ENCODE peak calls at places on chromosomes 16 and 17, in six cellular contexts. D, O, Z, T, V and P are unnamed samples. For H3K9me3, the result is how much of the 10 kb centered on the place peaks cover.

GRCh38 chr17:67221062-67221998 is 23.7 kb downstream of the HELZ start:
- DNase-seq in V (no peak), O (no peak), Z (no peak), D (peak), T (peak), P (peak)

GRCh38 chr16:85770741-85771140 is 19.8 kb upstream of the C16orf74 start:
- DNase-seq in T (no peak), D (no peak), V (no peak), Z (no peak), O (no peak), P (no peak)

GRCh38 chr17:14510136-14510535 is 209.3 kb downstream of the HS3ST3B1 start:
- DNase-seq in T (no peak), D (peak), Z (no peak), O (no peak), V (no peak), P (no peak)

GRCh38 chr17:69539781-69540319 is 125.4 kb downstream of the MAP2K6 start:
- DNase-seq in Z (no peak), D (peak), V (no peak), O (no peak), T (peak), P (peak)

GRCh38 chr16:3590736-3591435 is 13.7 kb upstream of the NLRC3 start:
- DNase-seq in T (no peak), D (no peak), V (no peak), Z (no peak), O (no peak), P (peak)

GRCh38 chr17:8122391-8122922 is 1.4 kb downstream of the HES7 start:
- DNase-seq in Z (peak), O (no peak), T (peak), V (no peak), D (peak), P (peak)

GRCh38 chr17:77942111-77942988 is 16.2 kb upstream of the TNRC6C start:
- DNase-seq in O (no peak), Z (no peak), D (no peak), V (no peak), T (no peak), P (no peak)

GRCh38 chr16:83727018-83727417 is 80.8 kb upstream of the HSBP1 start:
- DNase-seq in T (peak), V (no peak), Z (no peak), D (peak), O (no peak), P (no peak)

GRCh38 chr16:88888778-88889387 is 22.4 kb upstream of the PABPN1L start:
- DNase-seq in D (no peak), Z (no peak), O (no peak), T (no peak), V (no peak), P (no peak)

GRCh38 chr16:84357191-84357651 is 11.1 kb upstream of the ATP2C2 start:
- DNase-seq in V (no peak), D (peak), Z (no peak), T (no peak), O (no peak), P (no peak)

GRCh38 chr17:29042679-29043538 is at the start of gene PIPOX:
- DNase-seq in O (peak), V (peak), D (peak), Z (peak), T (peak), P (peak)

GRCh38 chr16:68503334-68503733 is 35.8 kb upstream of the ZFP90 start:
- DNase-seq in O (no peak), V (no peak), Z (no peak), D (peak), T (no peak), P (no peak)

GRCh38 chr17:357634-358033 is 5.0 kb upstream of the RPH3AL start:
- DNase-seq in V (no peak), O (no peak), T (no peak), Z (no peak), D (no peak), P (no peak)

GRCh38 chr17:17525956-17526355 is 29.8 kb upstream of the RASD1 start:
- DNase-seq in O (no peak), V (no peak), T (no peak), Z (no peak), D (no peak), P (no peak)

GRCh38 chr16:31880322-31880979 is 6.8 kb downstream of the ZNF267 start:
- DNase-seq in Z (no peak), T (peak), D (peak), O (no peak), V (no peak), P (peak)

GRCh38 chr16:67694611-67695010 is 24.5 kb downstream of the GFOD2 start:
- DNase-seq in T (no peak), D (no peak), Z (no peak), V (no peak), O (no peak), P (no peak)

GRCh38 chr16:55055262-55055661 is 124.6 kb downstream of the IRX5 start:
- DNase-seq in V (no peak), O (no peak), T (no peak), Z (no peak), D (no peak), P (no peak)

GRCh38 chr16:71927383-71927782 is 32.1 kb downstream of the IST1 start:
- DNase-seq in V (no peak), D (peak), O (no peak), T (peak), Z (no peak), P (peak)

GRCh38 chr17:58120195-58120822 is 27.9 kb upstream of the OR4D1 start:
- DNase-seq in T (peak), O (peak), D (peak), Z (peak), V (no peak), P (peak)

GRCh38 chr17:66715745-66716156 is 119.2 kb upstream of the CACNG5 start:
- DNase-seq in V (peak), O (peak), T (peak), D (peak), Z (peak), P (peak)

DNA sequence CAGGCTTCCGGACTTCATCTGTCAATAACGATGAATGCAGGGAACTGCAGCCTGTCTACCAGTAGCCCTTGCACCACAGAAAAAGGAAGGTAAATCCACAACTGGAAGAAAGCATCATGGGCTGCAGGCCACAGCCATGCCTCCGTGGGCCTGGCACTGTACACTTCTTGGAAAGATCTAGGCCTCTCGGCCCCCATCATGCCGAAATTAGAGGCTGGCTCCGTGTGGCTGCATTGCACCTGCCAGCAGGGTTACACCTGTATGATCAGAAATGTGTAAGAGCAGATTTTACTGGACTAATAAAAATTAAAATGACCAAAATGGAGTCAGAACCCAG is 52.2 kb downstream of the SDK2 start:
- DNase-seq in Z (no peak), T (no peak), O (no peak), V (no peak), D (no peak), P (no peak)
- H3K27ac ChIP-seq in Z (no peak), T (no peak), O (no peak), V (no peak), D (no peak), P (no peak)

DNA sequence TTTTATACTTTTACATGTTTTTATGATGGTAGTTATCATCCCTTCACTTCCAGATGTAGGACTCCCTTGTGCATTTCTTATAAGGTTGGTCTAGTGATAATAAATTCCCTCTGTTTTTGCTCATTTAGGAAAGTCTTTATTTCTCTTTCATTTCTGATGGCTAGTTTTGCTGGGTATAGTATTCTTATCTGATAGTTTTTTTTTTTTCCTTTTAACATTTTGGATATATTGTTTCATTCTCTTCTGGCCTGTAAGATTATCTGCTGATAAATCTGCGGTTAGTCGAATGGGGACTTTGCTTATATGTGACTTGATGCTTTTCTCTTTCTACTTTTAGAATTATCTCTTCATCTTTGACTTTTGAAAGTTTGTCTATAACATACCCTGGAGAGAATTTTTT is 153.1 kb upstream of the MPHOSPH6 start:
- DNase-seq in V (no peak), Z (no peak), D (no peak), O (no peak), T (no peak), P (no peak)
- H3K14ac ChIP-seq in V (no peak), Z (no peak), D (no peak), O (no peak), T (no peak), P (no peak)

GRCh38 chr17:64295146-64295545 is 32.1 kb upstream of the TEX2 start:
- DNase-seq in T (no peak), D (no peak), O (no peak), Z (no peak), V (no peak), P (no peak)

GRCh38 chr17:64300566-64300965 is 37.5 kb upstream of the TEX2 start:
- DNase-seq in D (no peak), T (no peak), Z (no peak), V (no peak), O (no peak), P (no peak)

GRCh38 chr17:64291268-64291851 is 28.3 kb upstream of the TEX2 start:
- DNase-seq in D (no peak), V (no peak), T (no peak), Z (no peak), O (no peak), P (peak)

GRCh38 chr17:64297467-64298088 is 34.5 kb upstream of the TEX2 start:
- DNase-seq in Z (no peak), V (no peak), O (no peak), T (no peak), D (no peak), P (peak)

GRCh38 chr17:64296246-64296645 is 33.2 kb upstream of the TEX2 start:
- DNase-seq in O (no peak), D (peak), V (no peak), Z (no peak), T (no peak), P (no peak)
- H3K9me3 ChIP-seq in O (under half), D (under half), V (under half), Z (under half), T (under half), P (under half)

DNA sequence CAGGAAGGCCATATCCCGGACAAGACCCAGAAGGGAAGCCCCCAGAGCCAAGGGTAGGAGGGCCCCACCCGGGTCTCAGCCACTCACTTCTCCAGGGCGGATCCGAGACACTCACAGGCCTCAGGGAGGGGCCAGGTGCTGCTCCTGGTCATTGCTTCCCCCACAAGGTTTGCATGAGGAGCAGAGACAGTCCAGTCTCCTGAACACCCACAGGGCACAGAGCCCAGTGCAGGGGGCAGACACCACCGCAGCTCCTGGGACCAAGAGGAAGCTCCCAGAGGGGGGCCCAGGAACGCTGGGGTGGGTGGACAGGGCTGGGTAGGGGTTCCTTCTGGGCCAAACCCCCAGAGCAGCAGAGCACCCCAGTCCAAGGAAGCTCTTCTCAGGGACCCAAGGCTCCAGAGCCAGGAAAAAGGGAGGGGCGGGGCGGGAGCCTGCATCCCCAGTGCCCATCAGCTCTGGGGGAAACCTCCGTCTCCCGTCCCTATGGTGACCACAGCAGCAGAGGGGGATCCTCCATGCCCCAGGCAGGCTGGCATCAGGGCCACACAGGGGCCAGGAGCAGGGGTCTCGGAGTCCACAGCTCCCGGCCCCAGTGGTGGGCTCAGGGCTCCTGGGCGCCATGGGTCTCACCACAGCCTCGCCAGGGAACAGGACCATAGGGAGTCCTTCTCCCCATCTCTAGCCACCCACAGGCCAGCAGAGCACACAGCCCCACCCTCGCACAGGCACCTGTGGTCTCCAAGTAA is 816 bp upstream of the MRPL28 start:
- DNase-seq in O (no peak), Z (no peak), V (no peak), D (no peak), T (no peak), P (no peak)
- H3K27ac ChIP-seq in O (no peak), Z (no peak), V (no peak), D (peak), T (peak), P (peak)

GRCh38 chr16:72956124-72957064 is 91.5 kb downstream of the ZFHX3 start:
- DNase-seq in O (no peak), V (no peak), D (no peak), T (no peak), Z (no peak), P (no peak)
- H3K14ac ChIP-seq in O (no peak), V (no peak), D (no peak), T (no peak), Z (no peak), P (no peak)